ENCODE peak calls at places on chromosomes 7 and 10, in six cellular contexts. Q is BJ, E is Peyer's patch, I is uterus, G is kidney epithelial cell, K is H9. J is an unnamed sample.

GRCh38 chr7:44883961-44884360 is 1.4 kb downstream of the PURB start:
- DNase-seq in Q (no peak), E (no peak), I (no peak), G (no peak), K (no peak), J (no peak)

GRCh38 chr7:135856356-135857144 is 107.9 kb upstream of the FAM180A start:
- DNase-seq in Q (no peak), E (no peak), I (no peak), G (peak; percentile 65), K (no peak), J (no peak)

GRCh38 chr7:84162125-84162524 is 32.5 kb downstream of the SEMA3A start:
- DNase-seq in Q (no peak), E (no peak), I (no peak), G (no peak), K (no peak), J (no peak)

GRCh38 chr7:22129819-22130580 is 184.3 kb upstream of the CDCA7L start:
- DNase-seq in Q (no peak), E (no peak), I (no peak), G (no peak), K (no peak), J (no peak)

GRCh38 chr7:130417215-130417614 is 23.6 kb downstream of the CEP41 start:
- DNase-seq in Q (no peak), E (no peak), I (no peak), G (no peak), K (no peak), J (no peak)

GRCh38 chr10:74598891-74599566 is 227.4 kb upstream of the KAT6B start:
- DNase-seq in Q (no peak), E (no peak), I (no peak), G (no peak), K (no peak), J (no peak)

GRCh38 chr10:86954681-86955500 is 2.5 kb downstream of the MMRN2 start:
- DNase-seq in Q (no peak), E (no peak), I (no peak), G (no peak), K (peak; percentile 33), J (no peak)

GRCh38 chr10:44879531-44879899 is 31.6 kb upstream of the TMEM72 start:
- DNase-seq in Q (no peak), E (no peak), I (no peak), G (no peak), K (no peak), J (no peak)

GRCh38 chr7:73717991-73718405 is 1.5 kb downstream of the STX1A start:
- DNase-seq in Q (peak; percentile 53), E (peak; percentile 39), I (no peak), G (peak; percentile 80), K (no peak), J (no peak)

GRCh38 chr7:155466142-155466813 is 8.3 kb downstream of the EN2 start:
- DNase-seq in Q (no peak), E (no peak), I (no peak), G (no peak), K (no peak), J (no peak)

GRCh38 chr10:33237736-33238624 is 96.5 kb downstream of the NRP1 start:
- DNase-seq in Q (peak; percentile 92), E (no peak), I (no peak), G (peak; percentile 99), K (no peak), J (no peak)

GRCh38 chr10:31808258-31809218 is 120.1 kb downstream of the ARHGAP12 start:
- DNase-seq in Q (no peak), E (no peak), I (peak; percentile 43), G (no peak), K (no peak), J (peak; percentile 30)

GRCh38 chr10:132276706-132277105 is 31.0 kb downstream of the STK32C start:
- DNase-seq in Q (no peak), E (no peak), I (no peak), G (no peak), K (no peak), J (peak; percentile 6)

GRCh38 chr10:99665304-99665703 is 6.0 kb downstream of the ENTPD7 start:
- DNase-seq in Q (no peak), E (no peak), I (no peak), G (no peak), K (no peak), J (no peak)

GRCh38 chr10:122056431-122057094 is 67.6 kb downstream of the TACC2 start:
- DNase-seq in Q (no peak), E (no peak), I (no peak), G (no peak), K (no peak), J (no peak)

GRCh38 chr10:34528320-34528719 is 286.8 kb downstream of the PARD3 start:
- DNase-seq in Q (peak; percentile 62), E (no peak), I (no peak), G (peak; percentile 94), K (peak; percentile 73), J (no peak)

GRCh38 chr7:23759556-23760391 is 49.8 kb downstream of the STK31 start:
- DNase-seq in Q (no peak), E (no peak), I (no peak), G (peak; percentile 90), K (no peak), J (no peak)

GRCh38 chr7:119270045-119270464 is 1002.9 kb upstream of the KCND2 start:
- DNase-seq in Q (no peak), E (no peak), I (peak; percentile 43), G (peak; percentile 31), K (peak; percentile 64), J (no peak)

GRCh38 chr7:108659867-108660266 is 90.2 kb downstream of the DNAJB9 start:
- DNase-seq in Q (no peak), E (no peak), I (no peak), G (no peak), K (no peak), J (no peak)

GRCh38 chr10:7121154-7121797 is 289.6 kb downstream of the SFMBT2 start:
- DNase-seq in Q (no peak), E (peak; percentile 48), I (no peak), G (no peak), K (peak; percentile 68), J (peak; percentile 45)

GRCh38 chr7:87895363-87895762 is 19.1 kb downstream of the DBF4 start:
- DNase-seq in Q (no peak), E (no peak), I (no peak), G (no peak), K (no peak), J (no peak)

GRCh38 chr7:56083150-56083785 is 9.5 kb downstream of the PHKG1 start:
- DNase-seq in Q (no peak), E (no peak), I (no peak), G (no peak), K (no peak), J (peak; percentile 55)

GRCh38 chr7:77655836-77656455 is 40.3 kb upstream of the RSBN1L start:
- DNase-seq in Q (no peak), E (no peak), I (no peak), G (no peak), K (no peak), J (no peak)

GRCh38 chr7:150369740-150370501 is 1.3 kb downstream of the REPIN1 start:
- DNase-seq in Q (no peak), E (no peak), I (no peak), G (no peak), K (no peak), J (no peak)

DNA sequence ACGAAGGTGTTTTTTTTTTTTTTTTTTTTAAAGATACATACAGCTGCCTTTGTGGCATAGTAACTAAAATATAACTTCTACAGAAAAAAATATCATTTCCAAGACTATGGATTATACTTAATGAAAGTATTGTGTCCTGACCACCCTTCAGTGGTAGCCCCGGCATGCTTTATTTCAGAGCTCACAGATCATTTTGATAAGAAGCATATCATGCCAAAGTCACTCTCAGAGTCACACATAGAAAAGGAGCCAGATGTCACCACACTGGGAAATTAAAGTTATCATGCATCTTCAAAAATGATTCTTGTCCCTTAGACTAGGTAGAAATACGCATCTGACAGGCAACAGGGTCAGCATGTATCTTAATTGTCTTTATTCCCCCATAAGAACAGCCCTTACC is 3.0 kb downstream of the ADARB2 start:
- DNase-seq in Q (no peak), E (no peak), I (no peak), G (no peak), K (no peak), J (no peak)
- H3K27me3 ChIP-seq in Q (no peaks in the 10 kb centered on the region), E (peaks cover 8% of the 10 kb centered on the region), I (peaks cover 40% of the 10 kb centered on the region), G (peaks cover 36% of the 10 kb centered on the region), K (peaks cover 15% of the 10 kb centered on the region), J (peaks cover 52% of the 10 kb centered on the region)

GRCh38 chr10:96092999-96093767 is 36.9 kb upstream of the ZNF518A start:
- DNase-seq in Q (no peak), E (no peak), I (no peak), G (no peak), K (no peak), J (no peak)
- H3K27me3 ChIP-seq in Q (peaks cover 8% of the 10 kb centered on the region), E (no peaks in the 10 kb centered on the region), I (peaks cover 5% of the 10 kb centered on the region), G (peaks cover 3% of the 10 kb centered on the region), K (no peaks in the 10 kb centered on the region), J (peaks cover 25% of the 10 kb centered on the region)

GRCh38 chr10:1414893-1415292 is 322.4 kb downstream of the ADARB2 start:
- DNase-seq in Q (no peak), E (no peak), I (no peak), G (no peak), K (no peak), J (no peak)

GRCh38 chr10:1412531-1413189 is 324.7 kb downstream of the ADARB2 start:
- DNase-seq in Q (no peak), E (peak; percentile 25), I (no peak), G (no peak), K (no peak), J (no peak)

GRCh38 chr10:1411956-1412355 is 325.4 kb downstream of the ADARB2 start:
- DNase-seq in Q (no peak), E (no peak), I (no peak), G (no peak), K (no peak), J (no peak)

GRCh38 chr10:1413823-1414222 is 323.5 kb downstream of the ADARB2 start:
- DNase-seq in Q (no peak), E (no peak), I (no peak), G (no peak), K (no peak), J (no peak)

GRCh38 chr10:1413256-1413655 is 324.1 kb downstream of the ADARB2 start:
- DNase-seq in Q (no peak), E (no peak), I (no peak), G (no peak), K (no peak), J (no peak)
- H3K27me3 ChIP-seq in Q (no peaks in the 10 kb centered on the region), E (no peaks in the 10 kb centered on the region), I (no peaks in the 10 kb centered on the region), G (no peaks in the 10 kb centered on the region), K (no peaks in the 10 kb centered on the region), J (peaks cover 3% of the 10 kb centered on the region)

DNA sequence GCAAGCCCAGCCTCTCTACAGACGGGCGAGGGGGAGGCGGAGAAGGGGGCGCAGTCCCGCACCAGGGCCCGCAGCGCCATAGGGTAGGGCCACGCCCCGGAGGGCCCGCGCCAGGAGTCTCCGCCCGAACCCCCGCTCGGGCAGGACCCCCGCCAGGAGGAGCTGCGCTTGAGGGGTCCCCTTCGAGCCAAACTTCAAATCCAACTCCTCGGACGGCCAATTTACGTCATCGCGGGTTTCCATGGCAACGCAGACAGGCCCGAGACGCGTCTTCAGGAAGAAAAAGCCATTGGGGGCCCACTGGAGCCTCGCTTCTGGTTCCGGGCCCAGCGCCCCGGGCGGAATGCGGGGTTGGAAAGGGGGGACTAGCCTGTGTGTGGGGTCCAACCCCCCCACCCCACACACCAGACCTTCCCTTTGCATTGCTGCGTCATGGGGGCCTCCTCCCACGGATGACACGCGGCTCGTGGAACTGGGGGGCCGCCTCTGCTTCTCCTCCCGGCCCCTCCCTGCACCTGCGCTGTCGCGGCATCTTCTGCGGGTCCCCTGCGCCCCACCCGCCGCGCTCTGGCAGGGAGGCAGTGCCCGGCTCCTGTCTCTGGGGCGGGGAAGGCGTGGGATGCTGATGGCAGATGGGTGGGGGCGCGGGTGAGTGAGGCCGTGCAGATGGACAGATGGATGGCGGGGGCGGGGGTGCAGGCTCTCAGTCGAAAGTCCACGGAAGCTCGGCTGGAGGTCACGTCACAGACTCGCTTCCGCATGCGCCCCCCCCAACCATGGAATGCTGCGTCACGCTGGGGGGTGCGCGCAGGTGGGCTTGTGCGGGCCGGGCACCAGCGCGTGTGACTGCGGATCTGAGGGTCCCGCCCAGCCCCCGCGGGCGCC is 1.2 kb downstream of the CALY start:
- DNase-seq in Q (no peak), E (peak; percentile 74), I (no peak), G (no peak), K (peak; percentile 65), J (peak; percentile 61)
- H3K27me3 ChIP-seq in Q (peaks cover 25% of the 10 kb centered on the region), E (peaks cover 25% of the 10 kb centered on the region), I (peaks cover 45% of the 10 kb centered on the region), G (peaks cover 63% of the 10 kb centered on the region), K (peaks cover 44% of the 10 kb centered on the region), J (peaks cover 77% of the 10 kb centered on the region)

J was measured in heart left ventricle.